ENCODE peak calls at places on chromosomes 16 and 17, in eight cellular contexts. K, B, X, S, G, Y, R and H are unnamed samples.

GRCh38 chr17:40542562-40543411 is 22.5 kb downstream of the CCR7 start:
- DNase-seq in K (peak; percentile 21), G (peak; percentile 94), Y (peak; percentile 81), X (peak; percentile 68), S (no peak), B (peak; percentile 99), R (peak; percentile 96), H (peak; percentile 96)

GRCh38 chr17:33115957-33116680 is 124.5 kb downstream of the SPACA3 start:
- DNase-seq in R (no peak), G (no peak), K (no peak), S (no peak), Y (no peak), X (no peak), B (no peak), H (no peak)

GRCh38 chr17:51231999-51232398 is 27.9 kb downstream of the MBTD1 start:
- DNase-seq in R (no peak), S (no peak), Y (no peak), X (no peak), B (no peak), G (no peak), K (no peak), H (no peak)

GRCh38 chr17:12041316-12041715 is 20.6 kb downstream of the MAP2K4 start:
- DNase-seq in X (no peak), K (no peak), S (no peak), G (no peak), Y (no peak), R (peak; percentile 76), B (peak; percentile 72), H (peak; percentile 91)

GRCh38 chr17:74201250-74201649 is 2.2 kb upstream of the RPL38 start:
- DNase-seq in B (peak; percentile 69), G (no peak), Y (no peak), X (no peak), R (peak; percentile 34), K (no peak), S (no peak), H (peak; percentile 70)

GRCh38 chr16:15996432-15997109 is 47.2 kb downstream of the ABCC1 start:
- DNase-seq in G (peak; percentile 79), X (peak; percentile 41), S (no peak), B (peak; percentile 93), Y (no peak), K (no peak), R (peak; percentile 25), H (peak; percentile 87)

GRCh38 chr16:84308120-84308519 is 13.4 kb downstream of the WFDC1 start:
- DNase-seq in B (peak; percentile 51), R (no peak), K (peak; percentile 46), S (peak; percentile 6), X (no peak), G (peak; percentile 74), Y (peak; percentile 67), H (peak; percentile 72)

GRCh38 chr17:81435636-81436293 is 40.5 kb downstream of the BAHCC1 start:
- DNase-seq in Y (no peak), X (no peak), G (no peak), R (no peak), K (no peak), S (no peak), B (no peak), H (no peak)

GRCh38 chr17:43372273-43372911 is 26.4 kb upstream of the ARL4D start:
- DNase-seq in B (peak; percentile 60), R (no peak), S (peak; percentile 70), Y (no peak), G (peak; percentile 69), X (no peak), K (peak; percentile 76), H (no peak)

GRCh38 chr17:38898812-38899348 is 26.5 kb upstream of the LASP1NB start:
- DNase-seq in X (peak; percentile 72), Y (peak; percentile 78), B (no peak), K (peak; percentile 88), G (peak; percentile 80), S (peak; percentile 95), R (no peak), H (no peak)

GRCh38 chr17:74864866-74865395 is 5.2 kb upstream of the GRIN2C start:
- DNase-seq in R (peak; percentile 41), G (peak; percentile 89), S (peak; percentile 62), K (peak; percentile 79), B (peak; percentile 68), Y (peak; percentile 85), X (peak; percentile 66), H (peak; percentile 74)

GRCh38 chr16:85373741-85374570 is 239.2 kb upstream of the GSE1 start:
- DNase-seq in R (no peak), S (no peak), Y (no peak), K (no peak), B (no peak), G (no peak), X (no peak), H (no peak)

GRCh38 chr17:29177541-29177870 is 2.7 kb downstream of the MYO18A start:
- DNase-seq in Y (no peak), S (no peak), G (no peak), X (no peak), K (no peak), B (no peak), R (no peak), H (no peak)

GRCh38 chr16:30912794-30913412 is 10.5 kb upstream of the FBXL19 start:
- DNase-seq in K (no peak), R (no peak), Y (no peak), S (no peak), X (no peak), G (no peak), B (no peak), H (no peak)

GRCh38 chr16:70018254-70018653 is 67.1 kb downstream of the CLEC18A start:
- DNase-seq in G (no peak), Y (no peak), S (peak; percentile 19), K (peak; percentile 72), R (peak; percentile 27), X (no peak), B (peak; percentile 28), H (peak; percentile 10)

GRCh38 chr16:35737076-35737475 is 2277.7 kb downstream of the TP53TG3F start:
- DNase-seq in Y (no peak), R (no peak), X (no peak), K (no peak), S (no peak), B (no peak), G (no peak), H (peak; percentile 1)
- H3K9me3 ChIP-seq in Y (peaks cover 9% of the 10 kb centered on the region), R (peaks cover 13% of the 10 kb centered on the region), X (no peaks in the 10 kb centered on the region), K (no peaks in the 10 kb centered on the region), S (no peaks in the 10 kb centered on the region), B (no peaks in the 10 kb centered on the region), G (no peaks in the 10 kb centered on the region), H (no peaks in the 10 kb centered on the region)

GRCh38 chr17:17564896-17565295 is 26.6 kb downstream of the PEMT start:
- DNase-seq in G (no peak), R (no peak), K (no peak), X (no peak), S (no peak), Y (no peak), B (no peak), H (no peak)

GRCh38 chr17:17564323-17564722 is 27.2 kb downstream of the PEMT start:
- DNase-seq in Y (no peak), K (no peak), S (no peak), X (no peak), G (no peak), B (no peak), R (no peak), H (no peak)

GRCh38 chr17:17567631-17568030 is 23.9 kb downstream of the PEMT start:
- DNase-seq in G (peak; percentile 94), S (no peak), X (no peak), Y (peak; percentile 77), K (no peak), B (no peak), R (no peak), H (no peak)

GRCh38 chr17:17567114-17567513 is 24.4 kb downstream of the PEMT start:
- DNase-seq in B (no peak), X (no peak), S (no peak), K (no peak), G (no peak), Y (no peak), R (no peak), H (no peak)

DNA sequence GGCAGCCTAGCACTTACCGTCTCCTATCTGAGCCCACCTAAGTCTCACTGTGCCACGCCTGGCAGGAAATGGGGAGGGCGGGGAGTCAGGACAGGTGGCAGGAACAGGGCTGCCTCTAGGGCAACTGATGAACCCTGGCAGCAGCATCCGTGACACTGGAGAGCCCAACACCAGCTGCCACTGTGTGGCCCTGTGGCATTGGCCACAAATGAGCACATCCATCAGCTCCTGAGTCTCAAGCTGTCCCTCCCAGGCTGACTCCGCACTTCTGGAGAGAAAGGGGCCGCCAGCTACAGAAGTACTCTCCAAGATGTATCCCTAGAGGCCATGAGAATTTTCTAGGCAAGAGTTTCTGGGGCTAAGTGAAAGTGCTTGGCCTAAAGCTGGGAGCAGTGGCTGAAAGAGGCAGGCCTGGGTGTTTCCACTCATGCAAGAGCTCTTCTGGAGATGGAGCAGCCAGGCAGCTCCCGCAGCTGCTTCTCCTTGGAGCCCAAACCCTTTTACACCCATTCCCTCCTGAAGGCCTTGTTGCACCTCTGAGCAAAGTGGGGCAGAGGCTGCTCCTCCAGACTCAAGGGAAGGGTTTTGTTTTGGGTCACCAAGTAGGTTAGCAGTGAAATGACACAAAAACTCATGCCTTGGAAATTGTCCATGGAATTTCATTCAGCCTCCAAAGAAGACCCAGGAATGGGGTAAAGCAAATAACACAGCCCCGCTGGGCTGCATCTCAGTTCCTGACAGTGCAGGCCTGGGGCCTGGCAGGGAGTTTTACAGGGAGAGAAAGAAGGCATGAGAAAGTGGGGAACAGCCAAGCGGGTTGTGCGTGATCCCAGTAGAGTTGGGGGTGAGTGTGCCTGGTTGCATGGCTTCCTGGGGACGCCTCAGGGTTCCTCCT is 25.8 kb downstream of the PEMT start:
- DNase-seq in R (no peak), B (no peak), K (peak; percentile 6), X (no peak), S (no peak), Y (no peak), G (peak; percentile 80), H (no peak)
- H3K9me3 ChIP-seq in R (no peaks in the 10 kb centered on the region), B (no peaks in the 10 kb centered on the region), K (no peaks in the 10 kb centered on the region), X (no peaks in the 10 kb centered on the region), S (no peaks in the 10 kb centered on the region), Y (no peaks in the 10 kb centered on the region), G (no peaks in the 10 kb centered on the region), H (no peaks in the 10 kb centered on the region)

DNA sequence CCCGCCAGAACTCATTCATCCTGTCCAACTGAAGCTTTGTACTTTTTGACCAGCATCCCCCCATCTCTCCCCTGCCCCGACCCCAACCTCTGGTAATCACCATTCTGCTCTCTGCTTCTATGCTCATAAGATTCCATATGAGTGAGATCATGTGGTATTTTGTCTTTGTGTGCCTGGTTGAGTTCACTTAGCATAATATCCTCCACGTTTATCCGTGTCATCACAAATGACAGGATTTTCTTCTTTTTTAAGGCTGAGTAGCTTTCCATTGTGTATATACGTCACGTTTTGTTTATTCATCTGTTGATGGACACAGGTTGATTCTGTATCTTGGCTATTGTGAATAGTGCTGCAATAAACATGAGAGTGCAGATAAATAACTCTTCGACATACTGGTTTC is 278.9 kb downstream of the SNX29 start:
- DNase-seq in G (no peak), B (no peak), Y (no peak), X (no peak), K (peak; percentile 51), S (peak; percentile 11), R (peak; percentile 3), H (no peak)
- H3K9me3 ChIP-seq in G (no peaks in the 10 kb centered on the region), B (no peaks in the 10 kb centered on the region), Y (no peaks in the 10 kb centered on the region), X (no peaks in the 10 kb centered on the region), K (no peaks in the 10 kb centered on the region), S (no peaks in the 10 kb centered on the region), R (no peaks in the 10 kb centered on the region), H (no peaks in the 10 kb centered on the region)

DNA sequence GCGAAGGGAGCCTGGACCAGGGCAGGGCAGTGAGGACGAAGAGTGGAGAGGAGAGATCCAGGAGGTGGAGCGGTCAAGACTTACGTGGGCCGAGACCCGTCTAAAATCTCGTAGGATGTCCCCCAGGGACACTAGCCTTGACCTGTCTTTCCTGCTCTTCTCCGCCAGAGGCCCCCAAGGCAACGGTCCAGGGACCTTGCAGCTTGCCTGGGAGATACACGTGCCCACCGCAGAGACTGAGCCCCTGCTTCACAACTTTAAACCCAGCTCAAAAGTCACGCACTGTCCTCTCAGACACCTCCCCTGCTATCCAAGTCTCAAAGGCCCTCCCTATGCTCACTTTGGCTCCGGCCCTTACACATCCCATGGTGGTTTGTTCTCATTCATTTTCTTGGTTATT is 9.4 kb downstream of the TIGD7 start:
- DNase-seq in G (no peak), Y (no peak), K (no peak), R (no peak), X (no peak), B (no peak), S (no peak), H (no peak)
- H3K9me3 ChIP-seq in G (peaks cover 8% of the 10 kb centered on the region), Y (peaks cover 99% of the 10 kb centered on the region), K (no peaks in the 10 kb centered on the region), R (peaks cover 47% of the 10 kb centered on the region), X (no peaks in the 10 kb centered on the region), B (peaks cover 86% of the 10 kb centered on the region), S (no peaks in the 10 kb centered on the region), H (no peaks in the 10 kb centered on the region)